ENCODE peak calls at places on chromosomes 2 and 18, in six cellular contexts. U is HAP-1; R is GM23248; I is cardiac muscle cell; Y is small intestine; W is CD4-positive, CD25-positive, alpha-beta regulatory T cell. L is an unnamed sample.

GRCh38 chr18:40849856-40850255 is 1105.2 kb upstream of the PIK3C3 start:
- DNase-seq in U (no peak), R (no peak), I (peak; percentile 62), Y (no peak), W (no peak), L (no peak)

GRCh38 chr18:49955263-49955662 is 141.9 kb upstream of the ACAA2 start:
- DNase-seq in U (no peak), R (no peak), I (no peak), Y (no peak), W (no peak), L (no peak)

GRCh38 chr2:238344517-238344916 is 24.2 kb downstream of the TRAF3IP1 start:
- DNase-seq in U (no peak), R (peak; percentile 32), I (no peak), Y (no peak), W (no peak), L (no peak)

GRCh38 chr2:167719410-167719809 is 528.0 kb downstream of the STK39 start:
- DNase-seq in U (no peak), R (no peak), I (no peak), Y (no peak), W (no peak), L (no peak)

GRCh38 chr2:240817496-240818292 is 2.3 kb downstream of the KIF1A start:
- DNase-seq in U (no peak), R (no peak), I (no peak), Y (no peak), W (no peak), L (no peak)

GRCh38 chr2:241563981-241564595 is 5.5 kb downstream of the BOK start:
- DNase-seq in U (no peak), R (peak; percentile 43), I (no peak), Y (no peak), W (no peak), L (no peak)

GRCh38 chr2:71456617-71457016 is 3.3 kb downstream of the DYSF start:
- DNase-seq in U (no peak), R (no peak), I (no peak), Y (peak; percentile 16), W (no peak), L (no peak)

GRCh38 chr2:223633656-223634055 is 31.5 kb upstream of the SCG2 start:
- DNase-seq in U (no peak), R (no peak), I (no peak), Y (no peak), W (no peak), L (no peak)

GRCh38 chr2:224646242-224646846 is 61.2 kb upstream of the CUL3 start:
- DNase-seq in U (peak; percentile 42), R (peak; percentile 31), I (peak; percentile 26), Y (no peak), W (peak; percentile 31), L (peak; percentile 79)

GRCh38 chr2:118050386-118050785 is 36.5 kb upstream of the CCDC93 start:
- DNase-seq in U (no peak), R (peak; percentile 44), I (peak; percentile 4), Y (no peak), W (no peak), L (no peak)

GRCh38 chr2:39468574-39469331 is 31.7 kb upstream of the MAP4K3 start:
- DNase-seq in U (no peak), R (peak; percentile 39), I (peak; percentile 77), Y (no peak), W (no peak), L (no peak)

GRCh38 chr2:29323961-29324360 is 208.7 kb downstream of the CLIP4 start:
- DNase-seq in U (no peak), R (peak; percentile 65), I (no peak), Y (no peak), W (no peak), L (no peak)

GRCh38 chr2:129366263-129366662 is 613.2 kb upstream of the RAB6C start:
- DNase-seq in U (no peak), R (no peak), I (no peak), Y (no peak), W (no peak), L (no peak)

GRCh38 chr2:136021406-136021805 is 36.0 kb upstream of the DARS1 start:
- DNase-seq in U (no peak), R (no peak), I (no peak), Y (no peak), W (no peak), L (no peak)
- H3K4me1 ChIP-seq in U (no peaks in the 10 kb centered on the region), R (no peaks in the 10 kb centered on the region), I (peaks cover 6% of the 10 kb centered on the region), Y (no peaks in the 10 kb centered on the region), W (no peaks in the 10 kb centered on the region), L (no peaks in the 10 kb centered on the region)

GRCh38 chr18:51190000-51190399 is 7.5 kb downstream of the MEX3C start:
- DNase-seq in U (no peak), R (no peak), I (no peak), Y (peak; percentile 8), W (no peak), L (no peak)
- H3K4me1 ChIP-seq in U (peaks cover 26% of the 10 kb centered on the region), R (peaks cover 49% of the 10 kb centered on the region), I (peaks cover 45% of the 10 kb centered on the region), Y (peaks cover 4% of the 10 kb centered on the region), W (peaks cover 86% of the 10 kb centered on the region), L (peaks cover 52% of the 10 kb centered on the region)

GRCh38 chr2:62200868-62201267 is 5.0 kb downstream of the B3GNT2 start:
- DNase-seq in U (no peak), R (no peak), I (no peak), Y (no peak), W (no peak), L (no peak)
- H3K4me1 ChIP-seq in U (peaks cover 3% of the 10 kb centered on the region), R (peaks cover 18% of the 10 kb centered on the region), I (peaks cover 12% of the 10 kb centered on the region), Y (no peaks in the 10 kb centered on the region), W (peaks cover 85% of the 10 kb centered on the region), L (peaks cover 28% of the 10 kb centered on the region)

GRCh38 chr2:113234721-113235346 is 43.9 kb downstream of the PAX8 start:
- DNase-seq in U (no peak), R (peak; percentile 53), I (no peak), Y (no peak), W (no peak), L (no peak)
- H3K4me1 ChIP-seq in U (peaks cover 7% of the 10 kb centered on the region), R (peaks cover 34% of the 10 kb centered on the region), I (peaks cover 18% of the 10 kb centered on the region), Y (peaks cover 4% of the 10 kb centered on the region), W (no peaks in the 10 kb centered on the region), L (no peaks in the 10 kb centered on the region)

GRCh38 chr2:191170773-191171172 is 20.0 kb upstream of the STAT4 start:
- DNase-seq in U (no peak), R (peak; percentile 38), I (no peak), Y (no peak), W (no peak), L (no peak)
- H3K4me1 ChIP-seq in U (no peaks in the 10 kb centered on the region), R (peaks cover 78% of the 10 kb centered on the region), I (peaks cover 21% of the 10 kb centered on the region), Y (no peaks in the 10 kb centered on the region), W (no peaks in the 10 kb centered on the region), L (peaks cover 7% of the 10 kb centered on the region)

GRCh38 chr2:127079358-127079920 is 27.5 kb downstream of the BIN1 start:
- DNase-seq in U (no peak), R (no peak), I (no peak), Y (no peak), W (no peak), L (no peak)
- H3K4me1 ChIP-seq in U (no peaks in the 10 kb centered on the region), R (peaks cover 21% of the 10 kb centered on the region), I (peaks cover 25% of the 10 kb centered on the region), Y (peaks cover 3% of the 10 kb centered on the region), W (peaks cover 67% of the 10 kb centered on the region), L (peaks cover 16% of the 10 kb centered on the region)

DNA sequence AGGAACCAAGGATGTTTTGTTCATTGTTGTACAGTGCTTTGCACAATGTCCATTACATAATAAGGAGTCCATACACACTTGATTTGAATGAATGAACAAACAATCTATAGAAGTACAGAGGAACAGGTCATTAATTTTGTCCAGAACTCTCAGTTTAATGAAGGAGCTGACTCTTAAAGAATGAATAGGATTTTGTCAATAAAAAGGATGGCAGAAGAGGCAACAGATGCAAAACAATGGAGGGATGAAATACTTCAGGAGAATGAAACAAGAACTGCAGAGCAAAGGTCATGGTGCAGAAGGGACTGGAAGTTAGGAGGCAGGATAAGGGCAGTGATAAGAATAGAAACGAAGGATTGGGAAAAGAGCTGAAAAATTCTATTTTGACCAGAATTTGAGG is 28.7 kb upstream of the COL5A2 start:
- DNase-seq in U (peak; percentile 86), R (no peak), I (peak; percentile 22), Y (no peak), W (no peak), L (no peak)
- H3K4me1 ChIP-seq in U (peaks cover 32% of the 10 kb centered on the region), R (peaks cover 60% of the 10 kb centered on the region), I (peaks cover 11% of the 10 kb centered on the region), Y (no peaks in the 10 kb centered on the region), W (no peaks in the 10 kb centered on the region), L (no peaks in the 10 kb centered on the region)

L was measured in Karpas-422.